ENCODE peak calls at places on chromosomes 7 and 10, in four cellular contexts. R is astrocyte of the spinal cord, A is fibroblast of lung, E is A549. Z is an unnamed sample.

GRCh38 chr7:133770863-133771492 is 356.2 kb upstream of the LRGUK start:
- DNase-seq in E (peak), R (peak), A (peak), Z (no peak)

GRCh38 chr7:1815051-1815481 is 145.0 kb downstream of the ELFN1 start:
- DNase-seq in A (no peak), E (no peak), R (no peak), Z (no peak)

GRCh38 chr7:143177374-143178119 is 5.7 kb upstream of the TAS2R39 start:
- DNase-seq in R (no peak), A (no peak), E (no peak), Z (no peak)

GRCh38 chr10:13349776-13350274 is 1.7 kb upstream of the SEPHS1 start:
- DNase-seq in A (peak), E (no peak), R (peak), Z (peak)

GRCh38 chr7:136234040-136234439 is 256.9 kb upstream of the MTPN start:
- DNase-seq in A (no peak), R (peak), E (no peak), Z (no peak)

GRCh38 chr7:129646369-129647021 is 35.0 kb downstream of the NRF1 start:
- DNase-seq in A (no peak), R (no peak), E (no peak), Z (no peak)

GRCh38 chr10:83562381-83562780 is 576.9 kb upstream of the GHITM start:
- DNase-seq in A (no peak), R (no peak), E (no peak), Z (no peak)

GRCh38 chr7:102856036-102856435 is 56.8 kb upstream of the LRRC17 start:
- DNase-seq in E (no peak), A (no peak), R (no peak), Z (no peak)

GRCh38 chr7:80770061-80770460 is 131.6 kb downstream of the CD36 start:
- DNase-seq in A (no peak), R (no peak), E (no peak), Z (no peak)

GRCh38 chr7:91325731-91326130 is 61.5 kb downstream of the FZD1 start:
- DNase-seq in E (no peak), R (peak), A (no peak), Z (no peak)

GRCh38 chr10:74121368-74121767 is 29.3 kb downstream of the AP3M1 start:
- DNase-seq in A (no peak), E (no peak), R (no peak), Z (no peak)

GRCh38 chr7:140542226-140542625 is 62.9 kb upstream of the MKRN1 start:
- DNase-seq in R (peak), A (peak), E (peak), Z (no peak)

GRCh38 chr10:22900841-22901601 is 26.8 kb upstream of the ARMC3 start:
- DNase-seq in E (no peak), R (no peak), A (no peak), Z (no peak)

GRCh38 chr7:140416560-140416959 is 12.7 kb downstream of the RAB19 start:
- DNase-seq in R (no peak), A (no peak), E (no peak), Z (no peak)

GRCh38 chr7:36448781-36449379 is 59.2 kb downstream of the ANLN start:
- DNase-seq in A (peak), R (peak), E (no peak), Z (no peak)

GRCh38 chr7:130441408-130441854 is 615 bp upstream of the CEP41 start:
- DNase-seq in E (peak), R (no peak), A (no peak), Z (no peak)

GRCh38 chr10:104339469-104340098 is 1.3 kb upstream of the ITPRIP start:
- DNase-seq in A (peak), R (peak), E (peak), Z (no peak)

GRCh38 chr7:151247611-151248176 is 800 bp downstream of the SMARCD3 start:
- DNase-seq in A (peak), R (peak), E (no peak), Z (no peak)

GRCh38 chr7:14924398-14924797 is 21.8 kb upstream of the DGKB start:
- DNase-seq in E (no peak), A (peak), R (peak), Z (no peak)

GRCh38 chr7:31408120-31408729 is 67.7 kb upstream of the NEUROD6 start:
- DNase-seq in E (peak), R (peak), A (peak), Z (no peak)

GRCh38 chr10:49512121-49512809 is 26.7 kb downstream of the ERCC6 start:
- DNase-seq in A (peak), R (peak), E (peak), Z (no peak)

GRCh38 chr7:137846588-137847417 is at the start of gene DGKI:
- DNase-seq in E (no peak), A (no peak), R (no peak), Z (no peak)
- H3K4me3 ChIP-seq in E (peak), A (peak), R (peak), Z (peak)

GRCh38 chr7:96359876-96360275 is 38.0 kb upstream of the SLC25A13 start:
- DNase-seq in R (no peak), E (peak), A (no peak), Z (no peak)
- H3K4me3 ChIP-seq in R (no peak), E (no peak), A (no peak), Z (no peak)

GRCh38 chr7:100492738-100493475 is 9.2 kb downstream of the NYAP1 start:
- DNase-seq in E (no peak), A (no peak), R (no peak), Z (no peak)

GRCh38 chr7:100491192-100491578 is 7.5 kb downstream of the NYAP1 start:
- DNase-seq in A (no peak), E (no peak), R (no peak), Z (no peak)

GRCh38 chr7:100496509-100496908 is 12.8 kb downstream of the NYAP1 start:
- DNase-seq in R (no peak), A (no peak), E (no peak), Z (no peak)

GRCh38 chr7:100490483-100491191 is 6.9 kb downstream of the NYAP1 start:
- DNase-seq in E (no peak), A (no peak), R (no peak), Z (no peak)

GRCh38 chr7:100493476-100494264 is 9.9 kb downstream of the NYAP1 start:
- DNase-seq in E (no peak), R (peak), A (peak), Z (peak)
- H3K4me3 ChIP-seq in E (no peak), R (peak), A (no peak), Z (peak)

GRCh38 chr10:102507521-102507920 is 3.7 kb downstream of the SUFU start:
- DNase-seq in R (no peak), A (no peak), E (no peak), Z (no peak)

GRCh38 chr10:102503264-102504178 is at the start of gene SUFU:
- DNase-seq in A (peak), R (peak), E (peak), Z (peak)

GRCh38 chr10:102504976-102505300 is 1.2 kb downstream of the SUFU start:
- DNase-seq in R (no peak), E (no peak), A (no peak), Z (peak)

GRCh38 chr10:102504179-102504975 is 605 bp downstream of the SUFU start:
- DNase-seq in R (peak), E (no peak), A (peak), Z (peak)

DNA sequence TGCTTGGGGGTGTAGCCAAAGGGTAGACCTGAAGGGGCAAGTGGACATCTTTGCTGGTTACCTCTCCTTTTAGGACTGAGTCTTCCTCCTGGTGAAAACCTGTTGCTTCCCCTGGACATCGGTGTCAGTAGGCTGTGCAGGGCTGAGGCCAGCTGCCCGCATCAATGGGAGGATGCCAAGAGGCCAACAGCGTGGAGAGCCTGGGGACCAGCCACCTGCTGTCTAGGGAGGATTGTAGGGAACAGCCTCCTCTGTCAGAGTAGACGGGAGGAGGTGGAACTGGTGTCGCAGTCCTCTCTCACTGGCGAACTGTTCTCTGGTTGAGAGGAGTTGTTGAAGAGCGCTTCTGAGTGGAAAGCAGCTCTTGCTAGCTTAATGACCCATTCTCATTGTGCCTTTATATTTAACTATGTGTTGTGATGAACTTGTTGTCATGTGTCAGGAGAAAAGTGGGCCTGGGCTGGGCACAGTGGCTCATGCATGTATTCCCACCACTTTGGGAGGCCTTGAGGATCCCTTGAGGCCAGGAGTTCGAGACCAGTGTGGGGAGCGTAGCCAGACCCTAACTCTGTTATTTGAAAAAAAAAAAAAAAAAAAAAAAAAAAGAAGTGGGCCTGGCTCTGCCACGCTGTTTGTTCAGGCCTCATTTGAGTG is 1.8 kb downstream of the SUFU start:
- DNase-seq in E (no peak), A (no peak), R (no peak), Z (no peak)
- H3K4me3 ChIP-seq in E (no peak), A (peak), R (peak), Z (no peak)

Z was measured in HL-60.